ENCODE peak calls at places on chromosomes 16 and 17, in ten cellular contexts. F, R, X, Z, S, P, C, O, U and E are unnamed samples.

GRCh38 chr16:87593710-87594258 is 8.5 kb upstream of the JPH3 start:
- DNase-seq in Z (no peak), S (no peak), C (no peak), O (no peak), R (no peak), F (no peak), X (no peak), U (no peak), P (no peak), E (no peak)

GRCh38 chr17:64083571-64084085 is 46.3 kb downstream of the ERN1 start:
- DNase-seq in O (no peak), Z (no peak), R (no peak), S (no peak), P (no peak), X (no peak), C (no peak), F (no peak), U (no peak), E (no peak)

GRCh38 chr17:59421722-59422121 is 90.3 kb downstream of the YPEL2 start:
- DNase-seq in X (no peak), O (no peak), U (no peak), P (no peak), R (no peak), Z (no peak), C (no peak), S (no peak), F (no peak), E (no peak)

GRCh38 chr16:80689487-80689886 is 114.9 kb downstream of the CDYL2 start:
- DNase-seq in U (no peak), R (no peak), F (no peak), S (no peak), P (no peak), X (no peak), Z (no peak), C (no peak), O (no peak), E (no peak)

GRCh38 chr17:2814499-2815341 is 18.5 kb downstream of the RAP1GAP2 start:
- DNase-seq in U (no peak), R (peak), O (no peak), X (no peak), P (no peak), C (peak), F (no peak), Z (no peak), S (no peak), E (no peak)

GRCh38 chr17:28714281-28714680 is 2.6 kb upstream of the PROCA1 start:
- DNase-seq in O (no peak), C (no peak), F (no peak), X (no peak), Z (no peak), P (no peak), R (no peak), U (no peak), S (no peak), E (no peak)

GRCh38 chr17:81552244-81553017 is at the start of gene FAAP100:
- DNase-seq in F (peak), Z (peak), O (no peak), P (peak), U (peak), S (peak), C (peak), R (peak), X (peak), E (peak)

GRCh38 chr17:27495460-27495859 is 39.2 kb downstream of the KSR1 start:
- DNase-seq in C (no peak), P (no peak), F (no peak), O (no peak), R (no peak), S (no peak), X (no peak), Z (no peak), U (no peak), E (no peak)

GRCh38 chr17:65057520-65058075 is 1.1 kb upstream of the GNA13 start:
- DNase-seq in U (no peak), C (no peak), X (no peak), Z (no peak), O (no peak), R (peak), P (peak), F (peak), S (no peak), E (no peak)

GRCh38 chr16:88118376-88118775 is 167.1 kb downstream of the BANP start:
- DNase-seq in Z (no peak), X (no peak), C (no peak), F (no peak), O (no peak), P (no peak), U (no peak), S (no peak), R (no peak), E (peak)

GRCh38 chr17:28788100-28788499 is 44.3 kb downstream of the TRAF4 start:
- DNase-seq in P (no peak), R (no peak), S (no peak), F (no peak), C (no peak), X (no peak), Z (no peak), O (no peak), U (no peak), E (no peak)

GRCh38 chr16:69465083-69465721 is 40.8 kb downstream of the CYB5B start:
- DNase-seq in R (no peak), F (no peak), U (peak), Z (no peak), C (no peak), P (peak), O (no peak), X (no peak), S (no peak), E (peak)
- TF ChIP-seq CTCF in R (no peak), F (no peak), U (no peak), Z (no peak), C (no peak), P (no peak), O (no peak), X (no peak), S (no peak), E (peak)

GRCh38 chr17:31486351-31487062 is 95.0 kb downstream of the RAB11FIP4 start:
- DNase-seq in X (no peak), S (no peak), F (no peak), Z (no peak), U (no peak), O (no peak), P (no peak), R (no peak), C (no peak), E (no peak)
- TF ChIP-seq CTCF in X (no peak), S (no peak), F (no peak), Z (no peak), U (no peak), O (no peak), P (no peak), R (no peak), C (no peak), E (no peak)

DNA sequence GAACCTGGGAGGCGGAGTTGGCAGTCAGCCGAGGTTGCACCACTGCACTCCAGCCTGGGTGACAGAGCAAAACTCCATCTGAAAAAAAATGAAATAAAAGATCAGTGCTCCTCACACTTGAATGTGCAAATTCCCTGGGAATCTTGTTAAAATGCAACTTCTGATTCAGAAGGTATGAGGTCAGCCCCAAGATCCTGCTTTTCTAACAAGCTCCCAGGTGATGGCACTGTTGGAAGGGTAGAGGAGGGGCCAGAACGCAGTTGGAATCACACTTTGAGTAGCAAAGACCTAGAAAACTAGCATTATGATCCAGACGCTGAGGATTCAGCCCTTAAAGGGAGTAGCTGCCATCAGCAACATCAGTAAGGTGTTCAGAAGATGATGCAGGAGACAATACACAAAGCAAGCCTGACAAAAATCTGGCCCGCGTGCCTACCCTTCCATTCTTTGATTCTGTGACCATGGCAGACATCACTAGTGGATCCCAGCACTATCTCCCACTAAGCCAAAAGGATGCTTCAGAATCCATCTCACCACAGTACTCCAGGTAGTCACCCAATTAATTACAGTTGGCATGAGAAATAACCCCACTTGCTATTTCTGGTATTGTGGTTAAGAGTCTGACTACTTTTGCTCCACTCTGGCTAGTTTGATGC is 33.1 kb upstream of the MEIOC start:
- DNase-seq in S (no peak), U (peak), O (peak), X (no peak), P (no peak), F (no peak), R (no peak), Z (no peak), C (no peak), E (no peak)
- TF ChIP-seq CTCF in S (no peak), U (no peak), O (no peak), X (no peak), P (no peak), F (no peak), R (no peak), Z (no peak), C (no peak), E (peak)

DNA sequence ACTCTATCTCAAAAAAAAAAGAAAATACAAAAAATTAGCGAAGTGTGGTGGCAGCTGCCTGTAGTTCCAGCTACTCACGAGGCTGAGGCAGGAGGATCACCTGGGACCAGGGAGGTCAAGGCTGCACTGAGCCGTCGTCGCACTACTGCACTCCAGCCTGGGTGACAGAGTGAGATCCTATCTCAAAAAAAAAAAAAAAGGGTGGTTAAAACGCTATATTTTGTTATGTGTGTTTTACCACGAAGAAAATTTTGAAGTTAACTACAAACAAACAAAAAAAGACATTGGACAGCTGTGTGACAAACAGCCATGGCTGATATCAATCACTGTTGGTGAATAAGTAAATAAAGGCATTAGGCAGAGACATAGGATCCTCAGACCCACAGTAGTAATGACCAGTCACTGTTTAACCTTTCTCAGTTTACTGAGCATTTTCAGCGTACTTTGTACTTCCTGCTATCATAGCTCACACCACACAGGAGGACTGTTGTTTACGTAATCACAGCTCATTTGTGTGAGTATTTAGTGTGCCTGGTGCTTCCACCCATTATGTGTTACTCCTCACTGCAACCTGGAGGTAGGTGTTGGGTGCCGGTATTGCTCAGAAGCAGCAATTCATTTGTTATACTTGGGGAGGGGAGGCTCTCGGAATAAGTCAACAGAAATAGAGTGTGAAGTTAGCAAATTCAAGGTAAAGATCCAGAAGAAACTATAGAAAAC is 55.4 kb downstream of the COPRS start:
- DNase-seq in O (no peak), X (no peak), R (no peak), C (no peak), S (no peak), P (no peak), U (no peak), Z (no peak), F (no peak), E (no peak)
- TF ChIP-seq CTCF in O (no peak), X (no peak), R (no peak), C (no peak), S (no peak), P (no peak), U (no peak), Z (no peak), F (no peak), E (no peak)

DNA sequence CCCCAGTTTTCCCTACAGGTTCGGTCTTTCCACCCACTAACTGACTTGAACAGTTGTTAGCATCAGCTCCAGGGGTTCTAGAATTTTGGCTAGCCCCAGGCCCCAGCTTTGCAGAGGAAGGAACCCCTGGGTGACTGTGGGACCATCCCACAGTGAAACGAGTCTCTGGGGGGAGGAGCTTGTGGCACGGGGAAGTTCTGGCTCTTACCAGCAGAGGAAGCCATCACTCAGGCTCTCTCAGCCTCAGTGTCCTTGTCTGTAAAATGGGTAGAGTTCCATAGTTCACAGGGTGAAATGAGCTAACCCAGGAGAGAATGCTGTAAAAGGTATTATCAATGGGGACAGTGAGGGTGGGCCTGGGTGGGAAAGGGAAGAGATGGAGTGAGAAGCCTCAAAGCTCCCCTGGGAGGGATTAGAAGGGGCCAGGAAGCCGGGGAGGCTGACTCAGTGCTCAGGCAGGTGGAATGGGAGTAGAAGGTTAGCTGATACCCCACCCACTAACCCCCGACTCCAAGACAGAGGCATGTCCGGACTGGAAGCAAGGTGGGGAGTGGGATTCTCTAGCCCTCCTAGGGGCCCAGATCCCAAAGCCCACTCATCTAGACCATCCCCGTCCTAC is 30.9 kb upstream of the CDC42EP4 start:
- DNase-seq in F (no peak), O (no peak), R (no peak), Z (no peak), C (no peak), U (no peak), P (peak), X (no peak), S (peak), E (peak)
- TF ChIP-seq CTCF in F (no peak), O (peak), R (no peak), Z (no peak), C (no peak), U (peak), P (peak), X (no peak), S (no peak), E (peak)